ENCODE peak calls at places on chromosomes 4 and X, in six cellular contexts. A is astrocyte; P is CD8-positive, alpha-beta T cell; G is cardiac fibroblast; W is colonic mucosa; C is tibial artery. T is an unnamed sample.

GRCh38 chrX:120205816-120206753 is 44.5 kb upstream of the ZBTB33 start:
- DNase-seq in P (no peak), C (no peak), A (no peak), G (no peak), W (no peak), T (no peak)

GRCh38 chr4:26525751-26526150 is 35.5 kb upstream of the CCKAR start:
- DNase-seq in P (no peak), A (peak; percentile 32), C (no peak), G (peak; percentile 57), W (no peak), T (no peak)

GRCh38 chrX:119502727-119503483 is 34.7 kb downstream of the SLC25A5 start:
- DNase-seq in G (peak; percentile 60), A (peak; percentile 39), W (peak; percentile 83), C (no peak), P (no peak), T (peak; percentile 79)

GRCh38 chrX:17986977-17987376 is 125.9 kb upstream of the RAI2 start:
- DNase-seq in C (no peak), G (no peak), P (no peak), A (no peak), W (no peak), T (no peak)

GRCh38 chrX:100939336-100939735 is 10.6 kb upstream of the XKRX start:
- DNase-seq in W (no peak), P (no peak), G (no peak), A (no peak), C (no peak), T (no peak)

GRCh38 chrX:8988456-8988855 is 45.5 kb downstream of the FAM9B start:
- DNase-seq in P (no peak), A (peak; percentile 23), G (peak; percentile 28), C (peak; percentile 20), W (peak; percentile 21), T (peak; percentile 57)

GRCh38 chr4:98399915-98400314 is 138.7 kb downstream of the RAP1GDS1 start:
- DNase-seq in P (no peak), G (no peak), W (no peak), C (no peak), A (no peak), T (no peak)

GRCh38 chr4:4762909-4763814 is 96.3 kb upstream of the MSX1 start:
- DNase-seq in G (no peak), P (no peak), W (no peak), A (peak; percentile 61), C (no peak), T (peak; percentile 65)

GRCh38 chr4:185576918-185577591 is 41.7 kb upstream of the PDLIM3 start:
- DNase-seq in G (no peak), W (no peak), A (peak; percentile 87), P (no peak), C (no peak), T (no peak)

GRCh38 chrX:51742586-51742985 is 656 bp upstream of the GSPT2 start:
- DNase-seq in A (no peak), C (no peak), G (no peak), W (no peak), P (no peak), T (no peak)

DNA sequence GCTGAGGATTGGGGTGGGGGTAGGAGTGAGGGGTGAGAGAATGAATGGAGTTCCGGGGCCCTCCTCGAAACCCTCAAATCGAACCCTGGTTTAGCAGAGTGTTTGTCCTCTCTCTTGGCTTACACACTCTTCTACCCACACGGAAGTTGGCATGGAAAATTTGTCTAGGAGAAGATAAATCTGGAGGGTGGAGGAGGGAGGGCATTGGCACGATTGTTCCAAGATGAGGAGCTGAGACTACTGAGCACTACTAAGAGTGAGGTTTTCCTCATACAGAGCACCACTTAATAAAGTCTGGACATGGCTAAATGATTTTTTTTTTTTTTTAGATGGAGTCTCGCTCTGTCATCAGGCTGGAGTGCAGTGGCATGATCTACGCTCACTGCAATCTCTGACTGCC is 33.4 kb downstream of the AKAP4 start:
- DNase-seq in G (no peak), P (no peak), C (no peak), W (no peak), A (no peak), T (no peak)
- TF ChIP-seq CTCF in G (no peak), P (no peak), C (no peak), W (no peak), A (no peak), T (no peak)

DNA sequence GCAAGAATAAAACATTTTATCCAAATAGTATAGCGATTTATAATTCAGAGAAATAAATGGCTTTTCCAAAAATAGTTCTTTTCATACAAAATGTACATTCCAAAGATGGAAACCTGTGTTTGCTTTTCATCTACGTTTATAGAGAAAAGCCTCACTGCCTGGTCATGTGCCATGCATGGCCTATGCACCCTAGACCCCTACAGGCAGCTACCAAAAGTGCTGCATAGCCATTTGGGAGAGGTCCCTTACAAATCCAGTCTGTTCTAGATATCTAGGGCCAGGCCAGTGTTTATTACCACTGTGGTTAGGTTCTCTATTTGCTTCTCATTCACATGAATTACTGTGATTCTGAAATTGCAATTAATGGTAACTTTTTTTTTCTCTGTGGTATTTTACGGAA is 17.2 kb downstream of the HMGB2 start:
- DNase-seq in P (no peak), G (no peak), A (no peak), W (no peak), C (no peak), T (no peak)
- TF ChIP-seq CTCF in P (no peak), G (peak; percentile 28), A (no peak), W (no peak), C (no peak), T (no peak)

GRCh38 chr4:152399246-152399645 is 136.6 kb downstream of the FBXW7 start:
- DNase-seq in A (no peak), P (no peak), G (no peak), C (no peak), W (no peak), T (no peak)

GRCh38 chr4:152398060-152398459 is 137.8 kb downstream of the FBXW7 start:
- DNase-seq in A (no peak), C (no peak), P (no peak), W (no peak), G (peak; percentile 41), T (peak; percentile 29)

GRCh38 chr4:152401424-152401823 is 134.5 kb downstream of the FBXW7 start:
- DNase-seq in C (no peak), A (no peak), W (no peak), G (no peak), P (no peak), T (no peak)
- TF ChIP-seq CTCF in C (no peak), A (no peak), W (no peak), G (no peak), P (no peak), T (no peak)

GRCh38 chr4:148056879-148057278 is 325.0 kb downstream of the ARHGAP10 start:
- DNase-seq in G (peak; percentile 70), W (peak; percentile 58), A (peak; percentile 72), P (peak; percentile 30), C (peak; percentile 58), T (peak; percentile 78)
- TF ChIP-seq CTCF in G (no peak), W (peak; percentile 20), A (peak; percentile 8), P (no peak), C (no peak), T (no peak)

GRCh38 chrX:1391370-1391706 is 575 bp downstream of the SLC25A6 start:
- DNase-seq in C (no peak), A (no peak), G (no peak), W (peak; percentile 90), P (peak; percentile 83), T (no peak)

GRCh38 chrX:1389993-1390285 is 2.0 kb downstream of the SLC25A6 start:
- DNase-seq in P (no peak), W (no peak), A (no peak), G (no peak), C (no peak), T (no peak)

GRCh38 chrX:1390621-1391369 is 1.1 kb downstream of the SLC25A6 start:
- DNase-seq in P (no peak), C (peak; percentile 20), W (no peak), G (no peak), A (no peak), T (no peak)

GRCh38 chrX:1392376-1393130 is 640 bp upstream of the SLC25A6 start:
- DNase-seq in W (peak; percentile 79), G (peak; percentile 76), A (peak; percentile 51), C (peak; percentile 73), P (no peak), T (peak; percentile 78)

GRCh38 chrX:1391707-1392375 is at the start of gene SLC25A6:
- DNase-seq in C (peak; percentile 97), A (peak; percentile 86), P (peak; percentile 99), G (peak; percentile 98), W (peak; percentile 99), T (peak; percentile 96)
- TF ChIP-seq CTCF in C (peak; percentile 5), A (no peak), P (no peak), G (no peak), W (no peak), T (no peak)

T was measured in MCF 10A.